ENCODE peak calls at places on chromosomes 16 and 17, in six cellular contexts. V, A, E, I, Z and K are unnamed samples.

GRCh38 chr16:31179153-31179746 is 689 bp upstream of the FUS start:
- DNase-seq in V (no peak), A (no peak), E (no peak), I (peak), Z (no peak), K (no peak)

GRCh38 chr16:8931864-8932263 is 31.8 kb downstream of the USP7 start:
- DNase-seq in I (peak), Z (peak), A (peak), V (peak), E (peak), K (peak)

GRCh38 chr16:21276090-21276489 is 2.0 kb downstream of the CRYM start:
- DNase-seq in I (no peak), A (no peak), Z (no peak), V (no peak), E (no peak), K (no peak)

GRCh38 chr17:39132192-39132600 is 19.2 kb downstream of the PLXDC1 start:
- DNase-seq in Z (no peak), I (peak), E (peak), V (peak), A (no peak), K (no peak)

GRCh38 chr17:38918129-38918913 is 7.1 kb upstream of the LASP1NB start:
- DNase-seq in A (no peak), E (no peak), V (no peak), Z (no peak), I (no peak), K (no peak)

GRCh38 chr16:75567911-75568310 is 1.7 kb downstream of the GABARAPL2 start:
- DNase-seq in V (no peak), Z (no peak), E (no peak), A (no peak), I (no peak), K (no peak)

GRCh38 chr16:67803894-67804293 is 2.5 kb downstream of the RANBP10 start:
- DNase-seq in I (no peak), E (no peak), V (no peak), Z (no peak), A (no peak), K (no peak)

GRCh38 chr16:29898786-29899515 is 399 bp downstream of the SEZ6L2 start:
- DNase-seq in E (peak), A (no peak), I (peak), V (no peak), Z (no peak), K (no peak)

GRCh38 chr17:44502598-44503079 is 567 bp downstream of the GPATCH8 start:
- DNase-seq in Z (no peak), I (peak), V (peak), A (no peak), E (peak), K (no peak)

GRCh38 chr16:71421911-71422310 is 19.9 kb downstream of the TLE7 start:
- DNase-seq in A (no peak), I (peak), E (peak), Z (no peak), V (peak), K (no peak)

GRCh38 chr17:74881073-74881472 is 8.3 kb upstream of the FDXR start:
- DNase-seq in Z (no peak), I (no peak), V (no peak), A (no peak), E (no peak), K (no peak)

GRCh38 chr16:14196539-14196938 is 125.4 kb downstream of the MRTFB start:
- DNase-seq in Z (peak), I (no peak), A (no peak), V (no peak), E (no peak), K (no peak)

GRCh38 chr16:3998793-3999478 is 117.3 kb downstream of the ADCY9 start:
- DNase-seq in E (peak), I (no peak), A (no peak), V (peak), Z (no peak), K (no peak)

GRCh38 chr16:80062361-80063027 is 462.0 kb upstream of the MAF start:
- DNase-seq in Z (no peak), V (no peak), E (no peak), I (no peak), A (no peak), K (no peak)

GRCh38 chr16:26395700-26396099 is 671.0 kb upstream of the C16orf82 start:
- DNase-seq in E (no peak), I (no peak), V (no peak), A (no peak), Z (no peak), K (no peak)

GRCh38 chr16:260326-260725 is 15.4 kb downstream of the RGS11 start:
- DNase-seq in V (no peak), A (no peak), E (no peak), Z (no peak), I (no peak), K (no peak)

GRCh38 chr16:66308096-66308495 is 58.4 kb upstream of the CDH5 start:
- DNase-seq in I (no peak), Z (no peak), E (no peak), V (no peak), A (no peak), K (no peak)

GRCh38 chr16:76278976-76279375 is 1.8 kb downstream of the CNTNAP4 start:
- DNase-seq in Z (no peak), E (no peak), A (no peak), I (peak), V (no peak), K (no peak)

GRCh38 chr16:8944113-8944765 is 19.5 kb downstream of the USP7 start:
- DNase-seq in E (no peak), Z (no peak), V (no peak), I (no peak), A (no peak), K (no peak)

GRCh38 chr16:79261461-79261860 is 339.1 kb downstream of the MAF start:
- DNase-seq in Z (no peak), I (no peak), V (no peak), E (no peak), A (peak), K (no peak)

GRCh38 chr16:54936979-54937672 is 6.5 kb downstream of the IRX5 start:
- DNase-seq in V (peak), E (peak), Z (no peak), I (no peak), A (no peak), K (no peak)

GRCh38 chr17:61442136-61442775 is 10.0 kb upstream of the TBX4 start:
- DNase-seq in A (no peak), Z (no peak), E (no peak), I (no peak), V (no peak), K (no peak)

GRCh38 chr16:5328546-5328945 is 231.0 kb upstream of the EEF2KMT start:
- DNase-seq in Z (no peak), A (no peak), E (no peak), I (no peak), V (no peak), K (no peak)

GRCh38 chr16:72658888-72659717 is 388.8 kb downstream of the ZFHX3 start:
- DNase-seq in Z (no peak), I (no peak), V (peak), A (no peak), E (peak), K (no peak)

GRCh38 chr16:71903608-71904007 is 8.3 kb downstream of the IST1 start:
- DNase-seq in A (no peak), E (no peak), Z (no peak), V (no peak), I (no peak), K (no peak)

GRCh38 chr17:73291260-73291801 is 20.5 kb downstream of the CDC42EP4 start:
- DNase-seq in E (peak), Z (no peak), V (peak), I (peak), A (no peak), K (no peak)

GRCh38 chr16:66979011-66979717 is 9.2 kb upstream of the CES4A start:
- DNase-seq in E (peak), Z (no peak), V (peak), A (no peak), I (no peak), K (no peak)

GRCh38 chr17:79840204-79840988 is 1.2 kb upstream of the CBX4 start:
- DNase-seq in V (peak), Z (peak), E (peak), A (peak), I (no peak), K (no peak)

GRCh38 chr16:31427441-31428276 is 501 bp downstream of the COX6A2 start:
- DNase-seq in Z (peak), A (peak), I (peak), V (peak), E (no peak), K (peak)

GRCh38 chr17:72409405-72410002 is 288.7 kb downstream of the SOX9 start:
- DNase-seq in E (no peak), I (no peak), V (no peak), Z (no peak), A (no peak), K (no peak)